ENCODE peak calls at places on chromosomes 5 and 9, in five cellular contexts. M is Right ventricle myocardium superior; R is GOT3; X is CD4-positive, alpha-beta T cell; O is activated CD4-positive, alpha-beta T cell treated with anti-CD3 and anti-CD28 coated beads, Interleukin-2, amount 50 U/mL, for 48 hours. G is an unnamed sample.

GRCh38 chr9:76529667-76530066 is 70.7 kb downstream of the GCNT1 start:
- DNase-seq in M (no peak), R (no peak), X (no peak), O (no peak), G (no peak)

GRCh38 chr9:72951520-72952393 is 1.1 kb downstream of the ALDH1A1 start:
- DNase-seq in M (no peak), R (no peak), X (no peak), O (no peak), G (no peak)

GRCh38 chr5:149979898-149980297 is 19.3 kb downstream of the SLC26A2 start:
- DNase-seq in M (no peak), R (no peak), X (no peak), O (no peak), G (no peak)

GRCh38 chr9:134504106-134504385 is 137.6 kb upstream of the COL5A1 start:
- DNase-seq in M (no peak), R (no peak), X (no peak), O (no peak), G (no peak)

GRCh38 chr9:130213898-130214761 is 41.9 kb downstream of the NCS1 start:
- DNase-seq in M (no peak), R (no peak), X (no peak), O (no peak), G (no peak)

GRCh38 chr9:107269254-107269653 is 13.8 kb upstream of the RAD23B start:
- DNase-seq in M (no peak), R (no peak), X (no peak), O (no peak), G (no peak)

GRCh38 chr9:14092344-14092743 is 221.6 kb downstream of the NFIB start:
- DNase-seq in M (no peak), R (no peak), X (no peak), O (no peak), G (no peak)

GRCh38 chr5:10376530-10376929 is 23.0 kb downstream of the MARCHF6 start:
- DNase-seq in M (no peak), R (no peak), X (no peak), O (no peak), G (no peak)

GRCh38 chr5:75375414-75375813 is 38.4 kb downstream of the HMGCR start:
- DNase-seq in M (no peak), R (no peak), X (no peak), O (no peak), G (no peak)

GRCh38 chr5:142023836-142024235 is 11.0 kb upstream of the GNPDA1 start:
- DNase-seq in M (no peak), R (no peak), X (no peak), O (no peak), G (no peak)

GRCh38 chr9:109383947-109384346 is 63.1 kb upstream of the EPB41L4B start:
- DNase-seq in M (no peak), R (no peak), X (no peak), O (no peak), G (no peak)

GRCh38 chr5:98767563-98767962 is 5.9 kb upstream of the RGMB start:
- DNase-seq in M (no peak), R (no peak), X (no peak), O (no peak), G (no peak)

GRCh38 chr9:74496819-74497749 is at the start of gene RORB:
- DNase-seq in M (peak), R (no peak), X (no peak), O (peak), G (peak)

GRCh38 chr5:158140120-158140778 is 281.3 kb upstream of the CLINT1 start:
- DNase-seq in M (peak), R (no peak), X (no peak), O (no peak), G (no peak)

GRCh38 chr9:84315278-84315877 is 25.2 kb downstream of the SLC28A3 start:
- DNase-seq in M (peak), R (no peak), X (peak), O (peak), G (peak)

GRCh38 chr5:112918136-112918535 is 3.9 kb downstream of the REEP5 start:
- DNase-seq in M (no peak), R (no peak), X (no peak), O (no peak), G (no peak)

GRCh38 chr5:58974601-58975000 is 391.7 kb downstream of the RAB3C start:
- DNase-seq in M (no peak), R (no peak), X (no peak), O (no peak), G (no peak)

GRCh38 chr5:123785160-123786001 is 273.4 kb downstream of the CSNK1G3 start:
- DNase-seq in M (no peak), R (no peak), X (no peak), O (no peak), G (no peak)

GRCh38 chr5:120083851-120084615 is 380.1 kb upstream of the PRR16 start:
- DNase-seq in M (no peak), R (no peak), X (no peak), O (no peak), G (no peak)

GRCh38 chr5:88727705-88728313 is 155.2 kb downstream of the MEF2C start:
- DNase-seq in M (no peak), R (no peak), X (no peak), O (no peak), G (no peak)

GRCh38 chr9:125747053-125747764 is at the start of gene PBX3:
- DNase-seq in M (peak), R (no peak), X (peak), O (peak), G (peak)

GRCh38 chr9:109817846-109818472 is 38.0 kb downstream of the PALM2AKAP2 start:
- DNase-seq in M (no peak), R (no peak), X (no peak), O (peak), G (peak)

G was measured in activated CD4-positive, alpha-beta memory T cell treated with anti-CD3 and anti-CD28 coated beads, Interleukin-2, amount 10 ng/mL, durations not matched to agents 7 days and 5 days.